ENCODE peak calls at places on chromosome 19, in nine cellular contexts. X, C, T, V, Z, W, B, F and I are unnamed samples.

GRCh38 chr19:16441661-16442071 is 30.1 kb downstream of the EPS15L1 start:
- DNase-seq in X (no peak), C (no peak), T (peak), V (no peak), Z (peak), W (no peak), B (no peak), F (no peak), I (no peak)

GRCh38 chr19:49893135-49893534 is 3.6 kb downstream of the IL4I1 start:
- DNase-seq in X (no peak), C (no peak), T (no peak), V (no peak), Z (no peak), W (no peak), B (no peak), F (no peak), I (no peak)

GRCh38 chr19:55133639-55134444 is 15.2 kb downstream of the TNNT1 start:
- DNase-seq in X (no peak), C (no peak), T (no peak), V (no peak), Z (no peak), W (no peak), B (no peak), F (no peak), I (no peak)

GRCh38 chr19:4140237-4140711 is 13.2 kb upstream of the CREB3L3 start:
- DNase-seq in X (peak), C (peak), T (peak), V (no peak), Z (peak), W (peak), B (no peak), F (no peak), I (no peak)

GRCh38 chr19:17052439-17052838 is 22.8 kb downstream of the HAUS8 start:
- DNase-seq in X (peak), C (no peak), T (no peak), V (no peak), Z (peak), W (peak), B (peak), F (peak), I (no peak)

GRCh38 chr19:43662487-43662886 is 7.5 kb downstream of the PLAUR start:
- DNase-seq in X (no peak), C (peak), T (no peak), V (no peak), Z (peak), W (no peak), B (no peak), F (no peak), I (no peak)

GRCh38 chr19:48606463-48607358 is at the start of gene SPACA4:
- DNase-seq in X (no peak), C (no peak), T (no peak), V (no peak), Z (no peak), W (no peak), B (no peak), F (no peak), I (no peak)

GRCh38 chr19:44640518-44640917 is 3.2 kb upstream of the PVR start:
- DNase-seq in X (no peak), C (no peak), T (no peak), V (no peak), Z (no peak), W (no peak), B (no peak), F (no peak), I (no peak)

GRCh38 chr19:10390652-10391286 is 10.4 kb upstream of the TYK2 start:
- DNase-seq in X (peak), C (peak), T (peak), V (peak), Z (peak), W (peak), B (peak), F (peak), I (peak)

GRCh38 chr19:13063461-13064091 is 39.1 kb downstream of the LYL1 start:
- DNase-seq in X (no peak), C (no peak), T (no peak), V (no peak), Z (no peak), W (no peak), B (no peak), F (no peak), I (no peak)

GRCh38 chr19:33471111-33471996 is 50.2 kb downstream of the PEPD start:
- DNase-seq in X (peak), C (no peak), T (no peak), V (no peak), Z (no peak), W (no peak), B (no peak), F (no peak), I (no peak)

GRCh38 chr19:805161-805561 is 7.9 kb downstream of the PTBP1 start:
- DNase-seq in X (no peak), C (no peak), T (no peak), V (no peak), Z (no peak), W (no peak), B (no peak), F (no peak), I (no peak)

GRCh38 chr19:54691582-54692293 is 29.0 kb downstream of the LILRB4 start:
- DNase-seq in X (no peak), C (no peak), T (no peak), V (no peak), Z (no peak), W (no peak), B (no peak), F (no peak), I (no peak)

GRCh38 chr19:18290250-18291018 is 9.0 kb upstream of the JUND start:
- DNase-seq in X (peak), C (no peak), T (no peak), V (no peak), Z (no peak), W (peak), B (peak), F (no peak), I (peak)

GRCh38 chr19:4277051-4277700 is 1.9 kb upstream of the SHD start:
- DNase-seq in X (no peak), C (no peak), T (no peak), V (no peak), Z (no peak), W (no peak), B (no peak), F (no peak), I (no peak)

GRCh38 chr19:53388168-53388567 is 6.8 kb upstream of the ZNF765 start:
- DNase-seq in X (no peak), C (no peak), T (no peak), V (no peak), Z (no peak), W (no peak), B (no peak), F (no peak), I (no peak)

GRCh38 chr19:41862445-41862986 is 2.5 kb downstream of the RPS19 start:
- DNase-seq in X (no peak), C (no peak), T (no peak), V (no peak), Z (no peak), W (no peak), B (no peak), F (no peak), I (no peak)

GRCh38 chr19:2055871-2056809 is 5.1 kb upstream of the MKNK2 start:
- DNase-seq in X (peak), C (no peak), T (no peak), V (peak), Z (peak), W (peak), B (no peak), F (peak), I (no peak)

GRCh38 chr19:4866595-4867424 is 657 bp downstream of the PLIN3 start:
- DNase-seq in X (peak), C (peak), T (peak), V (peak), Z (peak), W (peak), B (peak), F (peak), I (peak)

GRCh38 chr19:17107546-17108452 is 32.2 kb downstream of the MYO9B start:
- DNase-seq in X (peak), C (peak), T (peak), V (peak), Z (no peak), W (peak), B (peak), F (peak), I (peak)

GRCh38 chr19:33513424-33513823 is 8.2 kb downstream of the PEPD start:
- DNase-seq in X (no peak), C (no peak), T (no peak), V (no peak), Z (no peak), W (no peak), B (no peak), F (no peak), I (no peak)

GRCh38 chr19:37977992-37978391 is 71.0 kb downstream of the SIPA1L3 start:
- DNase-seq in X (no peak), C (no peak), T (no peak), V (no peak), Z (no peak), W (no peak), B (no peak), F (no peak), I (no peak)

GRCh38 chr19:4678881-4679379 is 8.8 kb upstream of the MYDGF start:
- DNase-seq in X (no peak), C (no peak), T (no peak), V (no peak), Z (peak), W (no peak), B (no peak), F (no peak), I (no peak)

GRCh38 chr19:42111384-42111783 is 20.9 kb downstream of the POU2F2 start:
- DNase-seq in X (no peak), C (no peak), T (no peak), V (no peak), Z (no peak), W (no peak), B (no peak), F (no peak), I (no peak)

GRCh38 chr19:29694166-29694565 is 20.9 kb downstream of the C19orf12 start:
- DNase-seq in X (no peak), C (no peak), T (no peak), V (no peak), Z (no peak), W (no peak), B (no peak), F (no peak), I (no peak)

GRCh38 chr19:29696045-29696682 is 18.9 kb downstream of the C19orf12 start:
- DNase-seq in X (no peak), C (no peak), T (no peak), V (no peak), Z (no peak), W (no peak), B (no peak), F (no peak), I (no peak)

GRCh38 chr19:29699861-29700260 is 15.2 kb downstream of the C19orf12 start:
- DNase-seq in X (no peak), C (no peak), T (no peak), V (no peak), Z (no peak), W (no peak), B (no peak), F (no peak), I (no peak)

GRCh38 chr19:29694669-29695627 is 20.1 kb downstream of the C19orf12 start:
- DNase-seq in X (peak), C (peak), T (peak), V (peak), Z (peak), W (peak), B (peak), F (peak), I (peak)

GRCh38 chr19:29697523-29698261 is 17.4 kb downstream of the C19orf12 start:
- DNase-seq in X (no peak), C (no peak), T (no peak), V (no peak), Z (no peak), W (no peak), B (no peak), F (no peak), I (no peak)
- TF ChIP-seq EP300 in X (no peak), C (no peak), T (no peak), V (no peak), Z (no peak), W (no peak), B (no peak), F (no peak), I (no peak)

DNA sequence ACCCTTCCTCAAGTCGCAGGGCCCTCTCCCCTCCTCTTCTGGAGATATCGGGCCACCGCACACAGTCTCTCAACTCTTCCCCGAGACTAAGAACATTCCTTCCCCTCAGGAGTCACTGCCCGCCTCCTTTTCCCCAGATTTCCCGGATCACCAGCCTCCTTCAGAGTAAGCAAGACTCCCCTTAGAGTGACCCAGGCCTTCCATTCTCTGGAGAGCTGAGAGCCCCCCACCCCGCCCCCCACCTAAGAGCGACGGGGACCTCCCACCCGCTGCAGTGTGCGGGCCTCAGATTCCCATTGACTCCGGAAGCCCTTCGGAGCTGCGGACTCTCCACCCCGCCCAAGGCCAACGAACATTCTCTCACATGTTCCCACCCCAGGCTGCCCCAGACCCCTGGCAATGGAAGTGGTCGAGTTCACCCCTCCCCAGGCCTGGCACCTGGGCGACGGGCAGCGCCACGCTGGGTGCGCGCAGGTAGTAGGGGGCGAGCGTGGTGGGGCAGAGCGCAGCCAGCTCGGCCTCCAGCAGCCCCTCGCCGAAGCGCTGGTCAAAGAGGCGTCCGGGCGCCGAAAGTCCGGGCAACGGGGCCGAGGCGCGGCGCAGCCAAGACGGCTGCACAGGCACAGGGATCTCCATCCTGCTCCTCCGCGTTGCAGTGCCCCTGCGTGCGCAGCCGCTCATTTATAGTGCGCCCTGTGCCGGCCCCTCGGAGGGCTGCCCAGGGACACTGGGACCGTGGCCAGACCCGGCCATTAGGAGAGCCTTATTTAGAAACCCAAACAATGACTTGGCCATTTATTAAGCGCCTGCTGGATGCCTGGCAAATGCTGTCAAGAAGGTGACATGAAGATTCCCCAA is at the start of gene HSPB6:
- DNase-seq in X (no peak), C (no peak), T (no peak), V (peak), Z (no peak), W (peak), B (peak), F (peak), I (peak)
- TF ChIP-seq EP300 in X (no peak), C (no peak), T (no peak), V (no peak), Z (no peak), W (no peak), B (no peak), F (no peak), I (no peak)

DNA sequence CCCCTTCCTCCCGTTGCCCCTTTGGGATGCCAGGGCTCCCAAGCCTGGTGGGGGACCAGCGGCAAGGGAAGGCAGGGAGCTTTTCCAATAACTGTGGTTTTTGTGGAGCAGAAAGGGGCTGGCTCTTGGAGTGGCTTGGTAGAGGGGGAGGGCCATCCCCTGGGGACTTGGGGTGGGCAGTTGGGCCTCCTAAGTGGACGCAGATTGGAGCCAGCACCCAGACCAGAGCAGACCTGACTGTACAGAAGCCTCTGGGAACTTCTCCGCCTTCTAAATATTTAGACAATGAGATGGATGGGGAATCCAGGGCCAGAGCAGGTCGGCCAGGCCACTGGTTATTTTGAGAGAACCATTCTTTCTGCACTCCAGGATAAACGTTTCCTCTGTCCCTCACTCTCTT is 4.2 kb downstream of the PTGIR start:
- DNase-seq in X (no peak), C (no peak), T (no peak), V (no peak), Z (no peak), W (no peak), B (no peak), F (no peak), I (no peak)
- TF ChIP-seq EP300 in X (no peak), C (no peak), T (no peak), V (no peak), Z (no peak), W (no peak), B (no peak), F (no peak), I (no peak)

DNA sequence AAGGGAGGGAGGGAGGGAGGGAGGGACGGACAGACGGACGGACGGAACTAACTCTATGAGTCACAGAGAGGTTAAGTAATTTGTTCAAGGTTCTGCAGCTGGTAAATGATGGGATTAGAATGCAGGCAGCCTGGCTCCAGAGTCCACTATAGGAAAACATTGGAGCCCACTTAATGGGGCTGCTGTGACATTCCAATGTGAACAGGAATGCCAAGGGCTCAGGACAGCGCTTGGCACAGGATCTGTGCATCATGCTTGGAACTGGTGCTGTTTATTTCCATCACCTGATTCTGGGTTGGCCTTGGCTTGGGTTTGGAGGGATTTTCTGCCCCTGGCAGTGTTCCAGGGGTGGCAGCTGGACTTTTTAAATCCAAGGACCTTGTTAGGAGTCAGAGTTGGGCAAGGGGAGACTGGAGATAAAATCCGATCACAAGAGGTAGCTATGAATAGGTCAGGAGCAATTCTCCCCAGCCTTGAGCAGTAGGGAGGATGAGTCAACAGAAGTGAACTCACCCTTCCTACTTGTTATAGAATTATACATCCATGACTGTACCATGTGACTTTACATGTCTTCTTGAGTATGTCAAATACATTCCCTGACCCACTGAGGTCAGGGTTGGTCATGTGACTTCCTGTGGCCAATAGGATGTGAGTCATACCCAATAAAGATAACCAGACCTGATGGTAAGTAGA is 7.8 kb upstream of the HIF3A start:
- DNase-seq in X (peak), C (peak), T (peak), V (peak), Z (no peak), W (no peak), B (no peak), F (no peak), I (no peak)
- TF ChIP-seq EP300 in X (peak), C (no peak), T (no peak), V (no peak), Z (no peak), W (no peak), B (no peak), F (no peak), I (no peak)

GRCh38 chr19:8988204-8988603 is 22.0 kb downstream of the MUC16 start:
- DNase-seq in X (no peak), C (no peak), T (peak), V (no peak), Z (peak), W (no peak), B (no peak), F (no peak), I (no peak)
- TF ChIP-seq EP300 in X (no peak), C (no peak), T (no peak), V (no peak), Z (no peak), W (no peak), B (no peak), F (no peak), I (no peak)